ENCODE peak calls at places on chromosomes 1 and 21, in ten cellular contexts. One of them, this sample, is unnamed.

GRCh38 chr1:234960722-234961467 is 167.7 kb downstream of the TOMM20 start:
- DNase-seq in activated T-cell treated with anti-CD3 and anti-CD28 coated beads, Interleukin-2, amount 50 U/mL, for 4 hours: no peak
- DNase-seq in upper lobe of left lung: no peak
- DNase-seq in psoas muscle: no peak
- DNase-seq in activated CD4-positive, alpha-beta T cell treated with anti-CD3 and anti-CD28 coated beads for 24 hours: no peak
- DNase-seq in AG04450: no peak
- DNase-seq in NCI-H526: no peak
- DNase-seq in AG08396: no peak
- DNase-seq in lower leg skin: no peak
- DNase-seq in DMS79 treated with DMSO at 0.1 percent for 48 hours: no peak
- DNase-seq in this sample: peak

GRCh38 chr1:207077470-207078377 is 10.9 kb upstream of the C4BPB start:
- DNase-seq in activated T-cell treated with anti-CD3 and anti-CD28 coated beads, Interleukin-2, amount 50 U/mL, for 4 hours: peak
- DNase-seq in upper lobe of left lung: no peak
- DNase-seq in psoas muscle: no peak
- DNase-seq in activated CD4-positive, alpha-beta T cell treated with anti-CD3 and anti-CD28 coated beads for 24 hours: peak
- DNase-seq in AG04450: peak
- DNase-seq in NCI-H526: peak
- DNase-seq in AG08396: peak
- DNase-seq in lower leg skin: peak
- DNase-seq in DMS79 treated with DMSO at 0.1 percent for 48 hours: peak
- DNase-seq in this sample: no peak

GRCh38 chr1:44700573-44700972 is 26.1 kb downstream of the ARMH1 start:
- DNase-seq in activated T-cell treated with anti-CD3 and anti-CD28 coated beads, Interleukin-2, amount 50 U/mL, for 4 hours: no peak
- DNase-seq in upper lobe of left lung: no peak
- DNase-seq in psoas muscle: no peak
- DNase-seq in activated CD4-positive, alpha-beta T cell treated with anti-CD3 and anti-CD28 coated beads for 24 hours: no peak
- DNase-seq in AG04450: no peak
- DNase-seq in NCI-H526: no peak
- DNase-seq in AG08396: no peak
- DNase-seq in lower leg skin: no peak
- DNase-seq in DMS79 treated with DMSO at 0.1 percent for 48 hours: peak
- DNase-seq in this sample: no peak

GRCh38 chr1:112710159-112710558 is 3.2 kb upstream of the RHOC start:
- DNase-seq in activated T-cell treated with anti-CD3 and anti-CD28 coated beads, Interleukin-2, amount 50 U/mL, for 4 hours: no peak
- DNase-seq in upper lobe of left lung: peak
- DNase-seq in psoas muscle: no peak
- DNase-seq in activated CD4-positive, alpha-beta T cell treated with anti-CD3 and anti-CD28 coated beads for 24 hours: no peak
- DNase-seq in AG04450: no peak
- DNase-seq in NCI-H526: no peak
- DNase-seq in AG08396: no peak
- DNase-seq in lower leg skin: no peak
- DNase-seq in DMS79 treated with DMSO at 0.1 percent for 48 hours: no peak
- DNase-seq in this sample: no peak

GRCh38 chr1:205512059-205513045 is 7.9 kb downstream of the CDK18 start:
- DNase-seq in activated T-cell treated with anti-CD3 and anti-CD28 coated beads, Interleukin-2, amount 50 U/mL, for 4 hours: no peak
- DNase-seq in upper lobe of left lung: no peak
- DNase-seq in psoas muscle: peak
- DNase-seq in activated CD4-positive, alpha-beta T cell treated with anti-CD3 and anti-CD28 coated beads for 24 hours: no peak
- DNase-seq in AG04450: no peak
- DNase-seq in NCI-H526: no peak
- DNase-seq in AG08396: no peak
- DNase-seq in lower leg skin: no peak
- DNase-seq in DMS79 treated with DMSO at 0.1 percent for 48 hours: no peak
- DNase-seq in this sample: no peak

GRCh38 chr1:55245781-55246180 is 30.6 kb upstream of the USP24 start:
- DNase-seq in activated T-cell treated with anti-CD3 and anti-CD28 coated beads, Interleukin-2, amount 50 U/mL, for 4 hours: no peak
- DNase-seq in upper lobe of left lung: no peak
- DNase-seq in psoas muscle: no peak
- DNase-seq in activated CD4-positive, alpha-beta T cell treated with anti-CD3 and anti-CD28 coated beads for 24 hours: no peak
- DNase-seq in AG04450: no peak
- DNase-seq in NCI-H526: no peak
- DNase-seq in AG08396: no peak
- DNase-seq in lower leg skin: no peak
- DNase-seq in DMS79 treated with DMSO at 0.1 percent for 48 hours: no peak
- DNase-seq in this sample: no peak

GRCh38 chr1:206030714-206031113 is 7.0 kb upstream of the CTSE start:
- DNase-seq in activated T-cell treated with anti-CD3 and anti-CD28 coated beads, Interleukin-2, amount 50 U/mL, for 4 hours: peak
- DNase-seq in upper lobe of left lung: no peak
- DNase-seq in psoas muscle: no peak
- DNase-seq in activated CD4-positive, alpha-beta T cell treated with anti-CD3 and anti-CD28 coated beads for 24 hours: peak
- DNase-seq in AG04450: peak
- DNase-seq in NCI-H526: peak
- DNase-seq in AG08396: peak
- DNase-seq in lower leg skin: peak
- DNase-seq in DMS79 treated with DMSO at 0.1 percent for 48 hours: peak
- DNase-seq in this sample: no peak

GRCh38 chr1:25064465-25065238 is 134.6 kb upstream of the RUNX3 start:
- DNase-seq in activated T-cell treated with anti-CD3 and anti-CD28 coated beads, Interleukin-2, amount 50 U/mL, for 4 hours: peak
- DNase-seq in upper lobe of left lung: no peak
- DNase-seq in psoas muscle: no peak
- DNase-seq in activated CD4-positive, alpha-beta T cell treated with anti-CD3 and anti-CD28 coated beads for 24 hours: no peak
- DNase-seq in AG04450: no peak
- DNase-seq in NCI-H526: no peak
- DNase-seq in AG08396: no peak
- DNase-seq in lower leg skin: no peak
- DNase-seq in DMS79 treated with DMSO at 0.1 percent for 48 hours: no peak
- DNase-seq in this sample: no peak

GRCh38 chr1:6183520-6183989 is 3.4 kb upstream of the CHD5 start:
- DNase-seq in activated T-cell treated with anti-CD3 and anti-CD28 coated beads, Interleukin-2, amount 50 U/mL, for 4 hours: no peak
- DNase-seq in upper lobe of left lung: no peak
- DNase-seq in psoas muscle: no peak
- DNase-seq in activated CD4-positive, alpha-beta T cell treated with anti-CD3 and anti-CD28 coated beads for 24 hours: no peak
- DNase-seq in AG04450: no peak
- DNase-seq in NCI-H526: no peak
- DNase-seq in AG08396: peak
- DNase-seq in lower leg skin: no peak
- DNase-seq in DMS79 treated with DMSO at 0.1 percent for 48 hours: peak
- DNase-seq in this sample: no peak

GRCh38 chr21:42187976-42188653 is 30.8 kb upstream of the ABCG1 start:
- DNase-seq in activated T-cell treated with anti-CD3 and anti-CD28 coated beads, Interleukin-2, amount 50 U/mL, for 4 hours: peak
- DNase-seq in upper lobe of left lung: no peak
- DNase-seq in psoas muscle: no peak
- DNase-seq in activated CD4-positive, alpha-beta T cell treated with anti-CD3 and anti-CD28 coated beads for 24 hours: peak
- DNase-seq in AG04450: no peak
- DNase-seq in NCI-H526: no peak
- DNase-seq in AG08396: no peak
- DNase-seq in lower leg skin: peak
- DNase-seq in DMS79 treated with DMSO at 0.1 percent for 48 hours: no peak
- DNase-seq in this sample: no peak

GRCh38 chr1:108639899-108640560 is 20.9 kb downstream of the HENMT1 start:
- DNase-seq in activated T-cell treated with anti-CD3 and anti-CD28 coated beads, Interleukin-2, amount 50 U/mL, for 4 hours: peak
- DNase-seq in upper lobe of left lung: no peak
- DNase-seq in psoas muscle: no peak
- DNase-seq in activated CD4-positive, alpha-beta T cell treated with anti-CD3 and anti-CD28 coated beads for 24 hours: no peak
- DNase-seq in AG04450: no peak
- DNase-seq in NCI-H526: no peak
- DNase-seq in AG08396: no peak
- DNase-seq in lower leg skin: no peak
- DNase-seq in DMS79 treated with DMSO at 0.1 percent for 48 hours: no peak
- DNase-seq in this sample: no peak

GRCh38 chr21:36928960-36929359 is 37.5 kb downstream of the HLCS start:
- DNase-seq in activated T-cell treated with anti-CD3 and anti-CD28 coated beads, Interleukin-2, amount 50 U/mL, for 4 hours: no peak
- DNase-seq in upper lobe of left lung: peak
- DNase-seq in psoas muscle: no peak
- DNase-seq in activated CD4-positive, alpha-beta T cell treated with anti-CD3 and anti-CD28 coated beads for 24 hours: no peak
- DNase-seq in AG04450: no peak
- DNase-seq in NCI-H526: no peak
- DNase-seq in AG08396: no peak
- DNase-seq in lower leg skin: no peak
- DNase-seq in DMS79 treated with DMSO at 0.1 percent for 48 hours: no peak
- DNase-seq in this sample: no peak

GRCh38 chr1:226248091-226248490 is 24.6 kb downstream of the MIXL1 start:
- DNase-seq in activated T-cell treated with anti-CD3 and anti-CD28 coated beads, Interleukin-2, amount 50 U/mL, for 4 hours: no peak
- DNase-seq in upper lobe of left lung: no peak
- DNase-seq in psoas muscle: no peak
- DNase-seq in activated CD4-positive, alpha-beta T cell treated with anti-CD3 and anti-CD28 coated beads for 24 hours: no peak
- DNase-seq in AG04450: no peak
- DNase-seq in NCI-H526: no peak
- DNase-seq in AG08396: no peak
- DNase-seq in lower leg skin: no peak
- DNase-seq in DMS79 treated with DMSO at 0.1 percent for 48 hours: no peak
- DNase-seq in this sample: no peak

GRCh38 chr1:234970731-234971476 is 157.7 kb downstream of the TOMM20 start:
- DNase-seq in activated T-cell treated with anti-CD3 and anti-CD28 coated beads, Interleukin-2, amount 50 U/mL, for 4 hours: no peak
- DNase-seq in upper lobe of left lung: no peak
- DNase-seq in psoas muscle: peak
- DNase-seq in activated CD4-positive, alpha-beta T cell treated with anti-CD3 and anti-CD28 coated beads for 24 hours: no peak
- DNase-seq in AG04450: peak
- DNase-seq in NCI-H526: no peak
- DNase-seq in AG08396: peak
- DNase-seq in lower leg skin: peak
- DNase-seq in DMS79 treated with DMSO at 0.1 percent for 48 hours: peak
- DNase-seq in this sample: peak

GRCh38 chr21:44686843-44687561 is 5.0 kb upstream of the KRTAP12-1 start:
- DNase-seq in activated T-cell treated with anti-CD3 and anti-CD28 coated beads, Interleukin-2, amount 50 U/mL, for 4 hours: no peak
- DNase-seq in upper lobe of left lung: peak
- DNase-seq in psoas muscle: no peak
- DNase-seq in activated CD4-positive, alpha-beta T cell treated with anti-CD3 and anti-CD28 coated beads for 24 hours: no peak
- DNase-seq in AG04450: no peak
- DNase-seq in NCI-H526: no peak
- DNase-seq in AG08396: no peak
- DNase-seq in lower leg skin: no peak
- DNase-seq in DMS79 treated with DMSO at 0.1 percent for 48 hours: peak
- DNase-seq in this sample: no peak